ENCODE peak calls at places on chromosomes 16 and 17, in four cellular contexts. W, J, I and H are unnamed samples.

GRCh38 chr16:2341456-2342447 is 1.2 kb upstream of the ABCA3 start:
- DNase-seq in W (no peak), J (no peak), I (no peak), H (peak; percentile 58)

GRCh38 chr16:50088302-50088701 is 22.5 kb downstream of the HEATR3 start:
- DNase-seq in W (no peak), J (no peak), I (no peak), H (no peak)

GRCh38 chr16:3158498-3159314 is 23.9 kb downstream of the ZNF213 start:
- DNase-seq in W (no peak), J (peak; percentile 98), I (peak; percentile 87), H (peak; percentile 87)

GRCh38 chr16:89615596-89616090 is 2.2 kb downstream of the DPEP1 start:
- DNase-seq in W (no peak), J (peak; percentile 62), I (no peak), H (peak; percentile 79)

GRCh38 chr16:10599626-10600025 is 19.2 kb upstream of the EMP2 start:
- DNase-seq in W (no peak), J (no peak), I (no peak), H (no peak)

GRCh38 chr17:82388223-82388921 is 16.8 kb downstream of the UTS2R start:
- DNase-seq in W (no peak), J (peak; percentile 56), I (peak; percentile 55), H (no peak)

GRCh38 chr17:38766341-38766740 is 13.8 kb downstream of the PSMB3 start:
- DNase-seq in W (no peak), J (no peak), I (no peak), H (no peak)

GRCh38 chr17:70288540-70289290 is 119.4 kb downstream of the KCNJ2 start:
- DNase-seq in W (no peak), J (no peak), I (no peak), H (no peak)

GRCh38 chr17:42472709-42473521 is 14.2 kb downstream of the ATP6V0A1 start:
- DNase-seq in W (no peak), J (no peak), I (no peak), H (no peak)

GRCh38 chr17:53101706-53102105 is 721.0 kb upstream of the KIF2B start:
- DNase-seq in W (no peak), J (no peak), I (no peak), H (no peak)

DNA sequence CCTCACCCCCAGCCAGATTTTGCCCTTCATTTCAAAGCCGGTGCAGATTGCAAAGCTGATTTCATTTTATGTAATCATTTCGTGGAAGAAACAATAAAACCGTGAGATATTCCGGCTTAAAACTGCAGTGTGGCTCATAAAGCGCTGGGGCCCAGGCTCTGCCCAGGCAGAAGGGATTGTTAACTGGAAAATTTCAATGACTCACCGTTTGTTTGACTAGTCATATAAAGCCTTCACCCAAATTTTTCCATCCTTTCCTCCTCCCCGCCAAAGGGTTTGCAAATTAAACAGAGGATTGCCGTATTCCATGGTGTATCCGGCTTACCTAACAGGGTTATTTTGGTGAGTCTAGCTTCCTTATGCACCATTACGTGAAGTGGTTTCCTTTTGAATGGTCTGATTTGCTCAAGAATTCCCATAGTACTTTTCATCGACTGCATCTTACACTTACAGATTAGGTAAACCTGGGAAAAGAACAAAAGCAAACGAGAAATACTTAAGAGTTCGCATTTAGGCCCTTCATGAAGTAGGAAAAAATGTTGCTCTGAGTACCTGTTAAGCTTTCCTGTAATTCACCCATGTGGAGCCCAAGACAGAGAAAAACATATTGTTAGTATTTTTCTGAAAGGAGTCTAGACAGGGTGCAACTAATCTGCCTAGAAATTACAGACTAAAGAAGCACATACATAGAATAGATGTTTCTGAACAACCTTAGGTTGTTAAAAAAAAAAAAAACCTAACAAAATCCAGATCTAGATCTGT is 949 bp upstream of the GSPT1 start:
- DNase-seq in W (no peak), J (peak; percentile 35), I (peak; percentile 99), H (no peak)
- TF ChIP-seq CBFB in W (no peak), J (no peak), I (no peak), H (no peak)

DNA sequence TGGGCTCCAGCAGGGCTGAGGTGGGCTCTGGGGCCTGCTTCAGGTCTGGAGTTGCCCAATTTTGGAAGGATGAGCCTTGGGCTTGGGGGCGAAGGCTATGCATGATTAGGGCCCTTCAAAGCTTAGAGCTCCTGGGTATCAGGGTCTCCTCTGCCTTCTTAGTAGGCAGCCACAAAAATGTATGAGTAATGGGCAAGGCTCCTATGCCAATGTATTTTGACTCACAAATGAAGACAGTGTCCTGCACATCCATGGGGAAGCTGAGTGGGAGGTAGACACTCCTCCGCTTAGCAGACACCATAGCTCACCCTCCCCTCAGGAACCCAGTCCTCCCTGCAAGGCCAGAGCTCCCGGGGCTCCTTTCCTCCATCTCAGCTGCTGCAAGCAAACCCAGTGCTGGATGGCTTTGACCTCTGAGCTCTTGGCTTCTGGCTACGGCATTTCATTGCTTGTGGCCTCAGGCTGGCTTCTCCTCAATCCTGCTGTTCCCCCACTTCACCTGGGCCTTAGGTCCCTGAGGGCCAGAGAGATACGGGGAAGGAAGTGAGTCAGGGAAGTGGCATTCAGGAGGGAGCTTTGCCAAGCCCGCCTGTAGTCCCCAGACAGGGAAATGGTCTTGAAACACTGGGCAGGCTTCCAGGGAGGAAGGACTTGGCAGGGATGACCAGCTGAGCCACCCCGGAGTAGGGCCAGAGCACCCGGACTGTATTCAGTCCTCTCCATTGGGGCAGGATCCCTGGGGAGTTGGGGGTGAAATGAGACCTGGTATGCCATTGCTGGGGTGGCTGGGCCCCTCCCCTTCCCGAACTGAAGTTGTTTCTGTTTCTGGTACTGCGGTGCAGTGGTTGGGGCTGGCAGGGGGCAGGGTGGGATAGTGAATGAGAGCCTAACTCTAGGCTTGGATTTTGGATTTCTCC is 4.4 kb downstream of the ABCC3 start:
- DNase-seq in W (no peak), J (no peak), I (peak; percentile 58), H (no peak)
- TF ChIP-seq MAX in W (no peak), J (no peak), I (peak; percentile 16), H (no peak)

GRCh38 chr16:57764341-57765159 is 29.0 kb downstream of the KATNB1 start:
- DNase-seq in W (peak; percentile 3), J (peak; percentile 100), I (peak; percentile 46), H (peak; percentile 95)
- TF ChIP-seq TCF7 in W (no peak), J (no peak), I (no peak), H (no peak)

GRCh38 chr17:68087851-68088250 is 52.3 kb downstream of the KPNA2 start:
- DNase-seq in W (no peak), J (no peak), I (no peak), H (no peak)

GRCh38 chr17:68095205-68095811 is 59.8 kb downstream of the KPNA2 start:
- DNase-seq in W (no peak), J (no peak), I (no peak), H (no peak)

GRCh38 chr17:68085751-68086445 is 50.4 kb downstream of the KPNA2 start:
- DNase-seq in W (no peak), J (no peak), I (no peak), H (no peak)

GRCh38 chr17:68094481-68095078 is 59.0 kb downstream of the KPNA2 start:
- DNase-seq in W (no peak), J (no peak), I (peak; percentile 21), H (no peak)

DNA sequence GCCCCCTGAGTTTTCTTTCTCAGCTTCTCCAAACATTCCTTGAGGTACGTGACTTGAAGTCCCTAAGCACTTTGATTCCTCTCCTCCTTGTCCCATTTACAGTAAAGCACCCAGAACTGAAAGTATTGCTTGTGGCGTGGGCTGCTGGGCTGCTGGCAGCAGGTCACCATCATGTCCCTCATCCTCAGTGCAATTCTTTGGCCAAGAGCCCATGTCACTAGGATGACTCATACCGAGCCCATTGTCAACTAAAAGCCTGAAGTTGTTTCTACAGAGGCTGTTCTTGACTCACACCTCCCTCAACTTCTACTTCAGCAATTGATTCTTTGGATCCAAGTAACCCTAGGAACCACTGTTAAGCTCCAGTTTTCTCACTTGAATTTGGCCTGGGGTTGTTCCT is 54.3 kb downstream of the KPNA2 start:
- DNase-seq in W (no peak), J (no peak), I (peak; percentile 80), H (no peak)
- TF ChIP-seq CBFB in W (no peak), J (no peak), I (no peak), H (no peak)

DNA sequence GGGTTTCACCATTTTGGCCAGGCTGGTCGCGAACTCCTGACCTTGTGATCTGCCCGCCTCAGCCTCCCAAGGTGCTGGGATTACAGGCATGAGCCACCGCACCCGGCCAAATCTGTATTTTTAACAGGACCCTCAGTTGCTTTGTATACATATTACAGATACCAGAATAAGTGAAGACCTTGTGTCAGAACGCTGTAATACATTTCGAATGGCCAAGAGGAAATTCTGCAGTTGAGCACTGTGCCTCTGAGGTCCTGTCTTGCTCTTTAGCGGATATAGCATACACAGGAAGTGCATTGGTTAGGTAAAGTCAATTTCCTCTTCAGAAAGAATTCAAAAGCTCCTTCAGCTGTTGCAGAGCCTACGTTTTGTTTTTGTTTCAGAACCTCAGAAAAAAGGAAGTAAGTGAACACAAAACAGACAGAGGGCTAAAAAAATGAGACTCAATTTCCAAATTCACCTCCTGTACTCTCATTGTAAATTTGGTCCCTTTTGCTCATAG is 15.7 kb downstream of the CRLF3 start:
- DNase-seq in W (peak; percentile 91), J (no peak), I (no peak), H (no peak)
- TF ChIP-seq MAX in W (no peak), J (no peak), I (no peak), H (no peak)

GRCh38 chr17:45787044-45787443 is 2.9 kb downstream of the CRHR1 start:
- DNase-seq in W (no peak), J (no peak), I (no peak), H (no peak)
- TF ChIP-seq TCF7 in W (no peak), J (no peak), I (no peak), H (no peak)